ENCODE peak calls at places on chromosomes 3 and 15, in five cellular contexts. One of them, this sample, is unnamed.

GRCh38 chr3:66033241-66034138 is 5.2 kb downstream of the MAGI1 start:
- DNase-seq in mesenchymal stem cell: no peak
- DNase-seq in CD4-positive, CD25-positive, alpha-beta regulatory T cell: no peak
- DNase-seq in M059J: no peak
- DNase-seq in stimulated activated CD4-positive, alpha-beta T cell treated with anti-CD3 and anti-CD28 coated beads, Interleukin-2, amount 100 ng/mL, for 48 hours: no peak
- DNase-seq in this sample: no peak

GRCh38 chr15:85504739-85505676 is 124.6 kb downstream of the AKAP13 start:
- DNase-seq in mesenchymal stem cell: peak
- DNase-seq in CD4-positive, CD25-positive, alpha-beta regulatory T cell: peak
- DNase-seq in M059J: peak
- DNase-seq in stimulated activated CD4-positive, alpha-beta T cell treated with anti-CD3 and anti-CD28 coated beads, Interleukin-2, amount 100 ng/mL, for 48 hours: peak
- DNase-seq in this sample: peak

GRCh38 chr3:196639517-196640500 is at the start of gene NRROS:
- DNase-seq in mesenchymal stem cell: peak
- DNase-seq in CD4-positive, CD25-positive, alpha-beta regulatory T cell: peak
- DNase-seq in M059J: peak
- DNase-seq in stimulated activated CD4-positive, alpha-beta T cell treated with anti-CD3 and anti-CD28 coated beads, Interleukin-2, amount 100 ng/mL, for 48 hours: peak
- DNase-seq in this sample: peak

GRCh38 chr3:131110087-131110486 is 83.4 kb downstream of the NEK11 start:
- DNase-seq in mesenchymal stem cell: peak
- DNase-seq in CD4-positive, CD25-positive, alpha-beta regulatory T cell: no peak
- DNase-seq in M059J: peak
- DNase-seq in stimulated activated CD4-positive, alpha-beta T cell treated with anti-CD3 and anti-CD28 coated beads, Interleukin-2, amount 100 ng/mL, for 48 hours: no peak
- DNase-seq in this sample: peak

GRCh38 chr3:73586628-73587027 is 38.1 kb downstream of the PDZRN3 start:
- DNase-seq in mesenchymal stem cell: no peak
- DNase-seq in CD4-positive, CD25-positive, alpha-beta regulatory T cell: no peak
- DNase-seq in M059J: no peak
- DNase-seq in stimulated activated CD4-positive, alpha-beta T cell treated with anti-CD3 and anti-CD28 coated beads, Interleukin-2, amount 100 ng/mL, for 48 hours: no peak
- DNase-seq in this sample: peak

GRCh38 chr3:191330309-191330712 is at the start of gene UTS2B:
- DNase-seq in mesenchymal stem cell: peak
- DNase-seq in CD4-positive, CD25-positive, alpha-beta regulatory T cell: no peak
- DNase-seq in M059J: peak
- DNase-seq in stimulated activated CD4-positive, alpha-beta T cell treated with anti-CD3 and anti-CD28 coated beads, Interleukin-2, amount 100 ng/mL, for 48 hours: no peak
- DNase-seq in this sample: peak

GRCh38 chr3:152298393-152299242 is 29.9 kb downstream of the MBNL1 start:
- DNase-seq in mesenchymal stem cell: peak
- DNase-seq in CD4-positive, CD25-positive, alpha-beta regulatory T cell: peak
- DNase-seq in M059J: peak
- DNase-seq in stimulated activated CD4-positive, alpha-beta T cell treated with anti-CD3 and anti-CD28 coated beads, Interleukin-2, amount 100 ng/mL, for 48 hours: peak
- DNase-seq in this sample: peak

GRCh38 chr15:70337292-70338186 is 239.8 kb upstream of the TLE3 start:
- DNase-seq in mesenchymal stem cell: peak
- DNase-seq in CD4-positive, CD25-positive, alpha-beta regulatory T cell: no peak
- DNase-seq in M059J: no peak
- DNase-seq in stimulated activated CD4-positive, alpha-beta T cell treated with anti-CD3 and anti-CD28 coated beads, Interleukin-2, amount 100 ng/mL, for 48 hours: no peak
- DNase-seq in this sample: peak

GRCh38 chr15:64029633-64030032 is 16.7 kb downstream of the DAPK2 start:
- DNase-seq in mesenchymal stem cell: no peak
- DNase-seq in CD4-positive, CD25-positive, alpha-beta regulatory T cell: no peak
- DNase-seq in M059J: no peak
- DNase-seq in stimulated activated CD4-positive, alpha-beta T cell treated with anti-CD3 and anti-CD28 coated beads, Interleukin-2, amount 100 ng/mL, for 48 hours: no peak
- DNase-seq in this sample: no peak

GRCh38 chr15:75027551-75027950 is 4.2 kb downstream of the PPCDC start:
- DNase-seq in mesenchymal stem cell: no peak
- DNase-seq in CD4-positive, CD25-positive, alpha-beta regulatory T cell: no peak
- DNase-seq in M059J: no peak
- DNase-seq in stimulated activated CD4-positive, alpha-beta T cell treated with anti-CD3 and anti-CD28 coated beads, Interleukin-2, amount 100 ng/mL, for 48 hours: no peak
- DNase-seq in this sample: no peak